ENCODE peak calls at places on chromosomes 3 and 15, in nine cellular contexts. P, F, Z, T, O, I, V, U and A are unnamed samples.
A peak's percentile ranks its signal among the peaks of the same experiment; 100 is the strongest.

GRCh38 chr3:86895202-86895601 is 95.7 kb downstream of the VGLL3 start:
- DNase-seq in P (no peak), F (no peak), Z (no peak), T (no peak), O (no peak), I (no peak), V (no peak), U (no peak), A (no peak)

GRCh38 chr3:2921903-2922302 is 188.3 kb downstream of the IL5RA start:
- DNase-seq in P (no peak), F (no peak), Z (peak; percentile 8), T (no peak), O (no peak), I (no peak), V (no peak), U (peak; percentile 7), A (no peak)

GRCh38 chr15:73865904-73866303 is 7.5 kb upstream of the TBC1D21 start:
- DNase-seq in P (no peak), F (no peak), Z (no peak), T (no peak), O (peak; percentile 7), I (no peak), V (no peak), U (no peak), A (no peak)

GRCh38 chr15:38886315-38887163 is 321.9 kb upstream of the RASGRP1 start:
- DNase-seq in P (no peak), F (no peak), Z (no peak), T (no peak), O (no peak), I (no peak), V (no peak), U (no peak), A (no peak)

GRCh38 chr15:51782357-51782896 is 31.0 kb downstream of the TMOD2 start:
- DNase-seq in P (no peak), F (no peak), Z (peak; percentile 44), T (no peak), O (no peak), I (no peak), V (no peak), U (no peak), A (no peak)

GRCh38 chr3:32945136-32945535 is 6.3 kb upstream of the CCR4 start:
- DNase-seq in P (no peak), F (no peak), Z (no peak), T (no peak), O (no peak), I (no peak), V (no peak), U (no peak), A (no peak)

GRCh38 chr3:187040637-187041361 is 98.5 kb downstream of the RPL39L start:
- DNase-seq in P (no peak), F (no peak), Z (no peak), T (no peak), O (no peak), I (no peak), V (no peak), U (no peak), A (peak; percentile 65)

GRCh38 chr3:8555705-8556314 is 54.2 kb downstream of the LMCD1 start:
- DNase-seq in P (no peak), F (no peak), Z (no peak), T (no peak), O (no peak), I (no peak), V (no peak), U (no peak), A (no peak)

GRCh38 chr15:42457445-42458442 is 33.2 kb downstream of the ZNF106 start:
- DNase-seq in P (peak; percentile 79), F (peak; percentile 91), Z (no peak), T (peak; percentile 81), O (peak; percentile 44), I (peak; percentile 78), V (peak; percentile 82), U (peak; percentile 71), A (peak; percentile 55)

GRCh38 chr3:11706604-11707003 is 62.9 kb upstream of the VGLL4 start:
- DNase-seq in P (no peak), F (no peak), Z (no peak), T (no peak), O (no peak), I (no peak), V (no peak), U (no peak), A (no peak)

GRCh38 chr15:65867244-65867643 is 2.0 kb upstream of the RAB11A start:
- DNase-seq in P (no peak), F (no peak), Z (no peak), T (no peak), O (no peak), I (no peak), V (no peak), U (no peak), A (no peak)

GRCh38 chr15:83992356-83993031 is 243.1 kb upstream of the GOLGA6L4 start:
- DNase-seq in P (no peak), F (no peak), Z (no peak), T (no peak), O (no peak), I (no peak), V (no peak), U (no peak), A (no peak)

GRCh38 chr15:82414536-82415191 is 15.0 kb upstream of the GOLGA6L9 start:
- DNase-seq in P (no peak), F (no peak), Z (no peak), T (no peak), O (no peak), I (peak; percentile 5), V (no peak), U (no peak), A (no peak)

DNA sequence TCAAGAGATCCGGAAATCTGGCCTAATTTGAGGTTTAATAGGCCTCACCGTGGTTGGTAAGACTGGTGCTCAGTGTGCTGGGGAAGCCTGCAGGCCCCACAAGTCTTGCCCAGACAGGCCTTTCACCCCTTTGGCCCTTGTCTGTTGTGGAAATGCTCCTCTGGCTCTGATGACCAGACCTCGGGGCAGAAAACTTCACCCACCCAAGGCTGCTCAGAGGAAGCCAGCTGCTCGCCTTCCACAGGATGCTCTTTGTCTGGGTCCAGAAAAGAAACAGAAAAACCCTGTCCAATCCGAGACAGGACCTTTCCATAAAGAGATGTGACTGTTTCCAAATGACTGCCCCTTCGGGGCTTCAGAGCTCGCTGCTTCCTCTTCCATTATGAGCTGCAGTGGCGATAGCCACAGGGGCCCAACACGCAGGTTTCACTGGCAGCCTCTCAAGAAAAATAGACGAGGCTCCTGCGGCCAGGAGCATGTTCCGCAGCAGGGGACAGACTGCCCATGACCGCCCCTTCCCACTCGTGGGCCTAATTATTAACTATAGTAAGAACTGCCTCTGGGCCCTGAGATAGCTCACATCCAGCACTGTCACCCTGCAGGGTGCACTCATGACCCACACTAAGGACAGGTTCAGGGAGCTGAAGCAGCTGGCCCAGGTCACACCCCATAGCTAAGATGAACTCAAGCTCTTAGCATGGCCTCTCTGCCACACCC is 6.8 kb upstream of the SNX22 start:
- DNase-seq in P (no peak), F (peak; percentile 45), Z (no peak), T (no peak), O (no peak), I (no peak), V (no peak), U (no peak), A (no peak)
- TF ChIP-seq POLR2A in P (no peak), F (no peak), Z (no peak), T (no peak), O (no peak), I (no peak), V (no peak), U (no peak), A (no peak)

GRCh38 chr3:100386437-100387064 is 14.3 kb downstream of the TOMM70 start:
- DNase-seq in P (no peak), F (no peak), Z (no peak), T (no peak), O (no peak), I (no peak), V (no peak), U (no peak), A (no peak)
- H3K36me3 ChIP-seq in P (peaks cover 13% of the 10 kb centered on the region), F (no peaks in the 10 kb centered on the region), Z (peaks cover 77% of the 10 kb centered on the region), T (no peaks in the 10 kb centered on the region), O (peaks cover 36% of the 10 kb centered on the region), I (peaks cover 10% of the 10 kb centered on the region), V (no peaks in the 10 kb centered on the region), U (no peaks in the 10 kb centered on the region), A (peaks cover 21% of the 10 kb centered on the region)

GRCh38 chr3:73500321-73500720 is 124.4 kb downstream of the PDZRN3 start:
- DNase-seq in P (no peak), F (no peak), Z (no peak), T (no peak), O (no peak), I (no peak), V (no peak), U (no peak), A (no peak)

GRCh38 chr3:73504255-73504654 is 120.5 kb downstream of the PDZRN3 start:
- DNase-seq in P (no peak), F (no peak), Z (no peak), T (no peak), O (no peak), I (peak; percentile 37), V (no peak), U (no peak), A (no peak)

GRCh38 chr3:73503781-73504180 is 121.0 kb downstream of the PDZRN3 start:
- DNase-seq in P (no peak), F (no peak), Z (no peak), T (no peak), O (no peak), I (no peak), V (no peak), U (no peak), A (no peak)

GRCh38 chr3:73504852-73505251 is 119.9 kb downstream of the PDZRN3 start:
- DNase-seq in P (no peak), F (no peak), Z (no peak), T (no peak), O (no peak), I (no peak), V (no peak), U (no peak), A (no peak)

DNA sequence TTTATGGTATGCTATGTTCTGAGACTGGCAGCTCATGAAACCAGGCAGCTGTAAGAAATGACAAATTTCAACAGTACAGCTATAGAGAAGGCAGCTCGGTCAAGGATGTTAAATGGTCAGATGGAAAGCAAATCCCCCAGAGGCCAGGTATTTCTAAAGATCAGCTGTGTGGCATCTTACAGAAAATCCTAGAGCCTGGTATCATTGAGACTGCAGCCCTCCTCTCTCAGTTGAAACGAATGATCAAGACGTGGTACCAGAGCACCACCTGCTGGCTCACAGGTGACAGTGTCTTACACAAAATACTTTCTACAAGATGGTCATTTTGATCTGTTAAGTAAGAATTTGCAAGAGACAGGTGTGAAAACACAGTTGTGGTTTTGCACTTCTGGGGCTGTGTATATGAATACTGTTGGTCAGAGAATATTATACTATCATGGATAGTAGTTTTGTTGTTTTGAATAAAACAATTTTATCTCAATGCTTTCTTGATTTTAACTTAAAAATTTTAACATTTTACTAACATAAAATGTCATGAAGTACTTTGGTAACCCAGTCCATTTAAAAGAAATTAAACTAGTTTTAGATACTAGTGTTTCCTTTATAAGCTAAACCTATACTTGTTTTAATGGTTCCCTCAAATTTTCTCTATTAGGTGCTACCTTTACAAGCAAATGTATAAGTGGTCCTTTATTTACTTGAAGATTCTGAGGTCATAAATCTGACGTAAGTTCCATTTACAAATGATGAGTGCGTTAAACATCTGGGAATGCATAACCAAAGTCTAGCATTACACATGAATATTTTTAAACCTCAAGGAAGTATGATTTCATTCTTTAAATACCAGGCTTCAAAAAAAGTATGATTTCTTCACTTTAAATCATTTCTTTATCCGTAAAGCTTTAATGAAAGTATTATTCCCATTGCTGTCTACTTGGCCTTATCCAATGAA is 121.9 kb downstream of the PDZRN3 start:
- DNase-seq in P (peak; percentile 69), F (peak; percentile 84), Z (peak; percentile 44), T (peak; percentile 77), O (peak; percentile 72), I (peak; percentile 78), V (peak; percentile 86), U (peak; percentile 42), A (peak; percentile 63)
- H3K27ac ChIP-seq in P (no peak overlapping the region), F (peak overlapping the region; percentile 87), Z (no peak overlapping the region), T (no peak overlapping the region), O (peak overlapping the region; percentile 88), I (no peak overlapping the region), V (no peak overlapping the region), U (no peak overlapping the region), A (no peak overlapping the region)

GRCh38 chr3:16511561-16512434 is 1.7 kb downstream of the RFTN1 start:
- DNase-seq in P (peak; percentile 32), F (peak; percentile 73), Z (no peak), T (peak; percentile 38), O (peak; percentile 56), I (peak; percentile 36), V (peak; percentile 60), U (peak; percentile 70), A (peak; percentile 60)
- TF ChIP-seq POLR2A in P (no peak), F (no peak), Z (no peak), T (no peak), O (no peak), I (no peak), V (peak; percentile 20), U (no peak), A (no peak)